ENCODE peak calls at places on chromosomes 7 and 10, in ten cellular contexts. A is kidney; D is SK-N-SH; M is lower lobe of right lung; E is fibroblast of lung; G is stomach; C is CD8-positive, alpha-beta memory T cell; Z is H9; Y is heart left ventricle; L is ovary. V is an unnamed sample.

GRCh38 chr10:132103116-132103910 is 37.6 kb downstream of the JAKMIP3 start:
- DNase-seq in D (no peak), G (peak; percentile 7), M (no peak), C (no peak), Z (no peak), A (peak; percentile 30), L (no peak), Y (no peak), E (no peak), V (no peak)

GRCh38 chr7:74482629-74483401 is 29.1 kb downstream of the GTF2IRD1 start:
- DNase-seq in E (peak; percentile 99), G (no peak), M (no peak), A (no peak), Z (no peak), L (no peak), D (no peak), C (no peak), Y (peak; percentile 29), V (no peak)

GRCh38 chr7:148883233-148884048 is 650 bp downstream of the EZH2 start:
- DNase-seq in C (peak; percentile 61), G (peak; percentile 34), Z (no peak), Y (peak; percentile 46), E (no peak), M (peak; percentile 64), A (peak; percentile 88), L (peak; percentile 60), D (peak; percentile 86), V (no peak)

GRCh38 chr7:105003275-105003674 is 10.7 kb upstream of the KMT2E start:
- DNase-seq in E (peak; percentile 77), D (no peak), M (no peak), L (no peak), Z (no peak), C (no peak), Y (peak; percentile 43), A (no peak), G (no peak), V (no peak)

GRCh38 chr10:110753462-110753861 is 109.3 kb downstream of the RBM20 start:
- DNase-seq in G (no peak), E (no peak), L (no peak), C (no peak), M (no peak), Z (no peak), A (no peak), D (no peak), Y (no peak), V (no peak)

GRCh38 chr7:1321411-1322239 is 89.0 kb downstream of the UNCX start:
- DNase-seq in Z (no peak), G (no peak), A (peak; percentile 66), Y (no peak), M (peak; percentile 32), E (no peak), C (no peak), L (no peak), D (peak; percentile 51), V (no peak)

GRCh38 chr10:33352154-33352553 is 17.7 kb upstream of the NRP1 start:
- DNase-seq in A (no peak), E (peak; percentile 92), M (no peak), C (no peak), G (no peak), Y (no peak), D (no peak), L (no peak), Z (no peak), V (no peak)

GRCh38 chr7:14321947-14322346 is 332.5 kb upstream of the ETV1 start:
- DNase-seq in C (no peak), Z (no peak), E (no peak), A (no peak), L (no peak), Y (no peak), G (peak; percentile 34), M (no peak), D (no peak), V (no peak)

GRCh38 chr10:71834343-71834674 is 16.7 kb downstream of the PSAP start:
- DNase-seq in Z (no peak), M (no peak), L (no peak), E (no peak), D (no peak), C (no peak), G (no peak), A (peak; percentile 69), Y (no peak), V (no peak)

GRCh38 chr10:71837085-71837827 is 13.8 kb downstream of the PSAP start:
- DNase-seq in Y (no peak), A (peak; percentile 74), L (no peak), G (no peak), M (no peak), E (no peak), C (peak; percentile 23), Z (peak; percentile 62), D (peak; percentile 40), V (no peak)

GRCh38 chr10:71833451-71834342 is 17.4 kb downstream of the PSAP start:
- DNase-seq in E (no peak), L (no peak), M (no peak), D (no peak), C (no peak), Y (no peak), G (no peak), Z (no peak), A (peak; percentile 51), V (no peak)

GRCh38 chr10:71836594-71836970 is 14.5 kb downstream of the PSAP start:
- DNase-seq in L (no peak), Y (no peak), E (no peak), C (no peak), A (peak; percentile 3), Z (no peak), M (no peak), D (no peak), G (no peak), V (no peak)

GRCh38 chr10:71835671-71836593 is 15.1 kb downstream of the PSAP start:
- DNase-seq in E (peak; percentile 92), G (peak; percentile 81), Y (peak; percentile 85), D (peak; percentile 85), Z (no peak), M (no peak), A (peak; percentile 93), C (no peak), L (peak; percentile 71), V (no peak)
- H3K27ac ChIP-seq in E (peak overlapping the region; percentile 40), G (peak overlapping the region; percentile 76), Y (peak overlapping the region; percentile 69), D (peak overlapping the region; percentile 94), Z (no peak overlapping the region), M (peak overlapping the region; percentile 60), A (peak overlapping the region; percentile 93), C (no peak overlapping the region), L (peak overlapping the region; percentile 22), V (peak overlapping the region; percentile 90)

GRCh38 chr7:44982535-44982923 is 3.7 kb upstream of the MYO1G start:
- DNase-seq in E (no peak), D (no peak), M (no peak), Y (no peak), G (no peak), A (no peak), L (no peak), C (no peak), Z (no peak), V (no peak)

GRCh38 chr7:44983742-44984477 is 5.1 kb upstream of the MYO1G start:
- DNase-seq in C (no peak), D (no peak), L (no peak), G (no peak), E (no peak), A (peak; percentile 27), Y (no peak), Z (no peak), M (no peak), V (no peak)

GRCh38 chr7:44984478-44984758 is 5.6 kb upstream of the MYO1G start:
- DNase-seq in Z (no peak), C (no peak), Y (no peak), M (no peak), E (no peak), G (no peak), D (no peak), A (no peak), L (no peak), V (no peak)

GRCh38 chr7:44981035-44981706 is 2.4 kb upstream of the MYO1G start:
- DNase-seq in G (no peak), E (no peak), L (no peak), Z (no peak), D (peak; percentile 24), A (peak; percentile 58), Y (no peak), C (no peak), M (no peak), V (no peak)

DNA sequence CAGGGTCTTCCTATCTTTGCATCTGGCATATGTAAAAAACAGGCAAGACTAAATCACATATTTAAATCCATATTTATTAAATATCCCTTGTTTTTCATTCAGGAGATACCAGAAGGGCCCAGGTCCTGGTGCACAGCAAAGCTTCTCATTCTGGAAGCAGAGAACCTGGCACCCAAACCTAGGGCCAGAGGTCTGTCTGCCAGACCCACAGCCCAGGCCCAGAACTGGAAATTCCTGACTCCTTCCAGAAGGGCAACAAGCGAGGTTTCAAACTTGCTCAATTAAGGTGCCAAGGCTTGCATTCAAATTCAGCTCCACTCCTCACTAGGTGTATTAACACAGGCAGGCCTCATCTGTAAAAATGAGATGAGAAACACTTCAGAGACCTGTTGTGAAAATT is 4.2 kb upstream of the MYO1G start:
- DNase-seq in A (peak; percentile 2), G (no peak), L (no peak), M (no peak), C (no peak), Y (no peak), D (no peak), E (no peak), Z (no peak), V (no peak)
- H3K27ac ChIP-seq in A (no peak overlapping the region), G (no peak overlapping the region), L (no peak overlapping the region), M (no peak overlapping the region), C (no peak overlapping the region), Y (no peak overlapping the region), D (no peak overlapping the region), E (no peak overlapping the region), Z (no peak overlapping the region), V (no peak overlapping the region)

DNA sequence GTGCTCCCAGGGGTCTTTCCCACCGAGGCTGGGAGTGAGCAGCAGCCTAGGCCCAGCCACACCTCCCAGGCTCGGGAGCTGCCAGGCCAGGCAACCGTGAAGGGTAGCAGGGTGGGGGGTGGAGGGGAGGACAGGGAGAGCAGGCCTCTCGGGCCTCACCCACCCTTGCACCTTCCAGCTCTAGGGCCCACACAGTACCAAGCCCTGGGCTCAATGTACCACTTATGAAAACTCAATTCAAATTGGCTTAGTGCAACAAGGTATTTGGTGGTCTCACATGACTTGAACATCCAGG is 127.4 kb downstream of the FAM53B start:
- DNase-seq in C (no peak), M (no peak), L (no peak), E (no peak), Y (no peak), A (no peak), Z (no peak), G (no peak), D (no peak), V (no peak)
- H3K27ac ChIP-seq in C (no peak overlapping the region), M (no peak overlapping the region), L (no peak overlapping the region), E (no peak overlapping the region), Y (no peak overlapping the region), A (no peak overlapping the region), Z (no peak overlapping the region), G (no peak overlapping the region), D (no peak overlapping the region), V (no peak overlapping the region)

DNA sequence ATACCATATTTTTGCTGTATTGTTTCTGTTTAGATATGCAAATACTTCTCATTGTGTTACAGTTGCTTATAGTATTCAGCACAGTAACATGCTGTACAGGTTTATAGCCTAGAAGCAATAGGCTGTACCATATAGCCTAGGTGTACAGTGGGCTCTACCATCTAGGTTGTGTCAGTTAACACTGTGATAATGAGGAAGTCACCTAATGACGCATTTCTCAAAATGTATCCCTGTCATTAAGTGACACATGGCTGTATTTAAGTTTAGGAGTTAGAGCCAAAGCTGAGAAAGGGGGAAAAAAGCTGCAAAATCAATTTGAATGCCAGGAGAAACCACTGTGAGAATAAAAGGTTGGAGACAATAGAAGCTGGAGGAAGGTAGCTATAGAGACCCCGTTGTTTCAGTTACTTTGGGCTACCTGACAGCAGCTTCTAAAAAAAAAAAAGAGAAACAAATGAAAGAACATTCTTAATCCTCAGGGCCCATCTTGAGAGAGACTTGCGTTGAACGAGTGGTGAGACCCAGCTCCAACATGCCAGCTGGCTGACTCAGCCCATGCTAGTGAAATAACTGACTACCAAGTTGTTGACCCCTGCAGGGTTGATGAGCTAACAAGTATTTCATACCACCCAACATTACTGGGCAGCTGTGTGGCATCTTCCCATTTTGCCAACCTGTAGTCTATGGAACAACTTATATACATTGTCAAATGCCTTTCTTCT is 8.7 kb downstream of the STARD3NL start:
- DNase-seq in C (no peak), Z (no peak), A (no peak), G (no peak), Y (no peak), M (no peak), L (no peak), E (peak; percentile 59), D (no peak), V (no peak)
- H3K27ac ChIP-seq in C (no peak overlapping the region), Z (no peak overlapping the region), A (no peak overlapping the region), G (no peak overlapping the region), Y (no peak overlapping the region), M (no peak overlapping the region), L (no peak overlapping the region), E (no peak overlapping the region), D (no peak overlapping the region), V (peak overlapping the region; percentile 38)